ENCODE peak calls at places on chromosomes 12 and 14, in nine cellular contexts. X, L, Z, E, H, N, C, V and I are unnamed samples.

GRCh38 chr14:51828017-51828797 is 32.2 kb upstream of the GNG2 start:
- DNase-seq in X (peak; percentile 72), L (no peak), Z (no peak), E (no peak), H (no peak), N (peak; percentile 69), C (no peak), V (no peak), I (peak; percentile 79)

GRCh38 chr12:13004368-13004767 is 4.3 kb upstream of the HEBP1 start:
- DNase-seq in X (peak; percentile 49), L (no peak), Z (no peak), E (no peak), H (no peak), N (no peak), C (no peak), V (no peak), I (no peak)

GRCh38 chr12:14768823-14769405 is 34.4 kb downstream of the WBP11 start:
- DNase-seq in X (peak; percentile 45), L (peak; percentile 44), Z (no peak), E (no peak), H (peak; percentile 56), N (peak; percentile 30), C (no peak), V (no peak), I (no peak)

GRCh38 chr12:93660996-93661395 is 16.2 kb upstream of the CRADD start:
- DNase-seq in X (no peak), L (no peak), Z (no peak), E (no peak), H (no peak), N (no peak), C (no peak), V (no peak), I (no peak)

GRCh38 chr12:133130808-133131128 is 341 bp downstream of the ZNF10 start:
- DNase-seq in X (no peak), L (peak; percentile 20), Z (no peak), E (no peak), H (no peak), N (peak; percentile 47), C (peak; percentile 24), V (peak; percentile 81), I (no peak)

GRCh38 chr12:80632835-80633234 is 74.6 kb upstream of the MYF6 start:
- DNase-seq in X (peak; percentile 40), L (peak; percentile 11), Z (no peak), E (no peak), H (peak; percentile 77), N (no peak), C (no peak), V (no peak), I (no peak)

GRCh38 chr14:70666364-70666691 is 24.6 kb downstream of the TTC9 start:
- DNase-seq in X (no peak), L (no peak), Z (no peak), E (no peak), H (no peak), N (no peak), C (no peak), V (no peak), I (no peak)

GRCh38 chr12:26239508-26240328 is 44.3 kb downstream of the SSPN start:
- DNase-seq in X (peak; percentile 98), L (peak; percentile 41), Z (no peak), E (no peak), H (no peak), N (no peak), C (no peak), V (peak; percentile 87), I (no peak)

GRCh38 chr12:92551853-92552397 is 150.9 kb upstream of the PLEKHG7 start:
- DNase-seq in X (peak; percentile 62), L (no peak), Z (no peak), E (no peak), H (no peak), N (no peak), C (no peak), V (no peak), I (no peak)

GRCh38 chr12:49705479-49706267 is 1.5 kb downstream of the FMNL3 start:
- DNase-seq in X (no peak), L (peak; percentile 19), Z (peak; percentile 47), E (no peak), H (peak; percentile 60), N (peak; percentile 17), C (no peak), V (peak; percentile 76), I (no peak)

GRCh38 chr14:36656769-36657408 is 4.8 kb upstream of the PAX9 start:
- DNase-seq in X (no peak), L (no peak), Z (no peak), E (no peak), H (no peak), N (no peak), C (no peak), V (no peak), I (no peak)